ENCODE peak calls at places on chromosomes 3 and 15, in four cellular contexts. P is HepG2, Q is GM12878, F is A549. O is an unnamed sample.

GRCh38 chr15:20345401-20345958 is 196.1 kb downstream of the GOLGA6L6 start:
- DNase-seq in P (no peak), Q (no peak), F (no peak), O (no peak)

GRCh38 chr3:49636883-49637609 is 37.1 kb upstream of the APEH start:
- DNase-seq in P (no peak), Q (no peak), F (no peak), O (no peak)

GRCh38 chr3:189186093-189186492 is 14.3 kb downstream of the TPRG1 start:
- DNase-seq in P (no peak), Q (no peak), F (no peak), O (no peak)

GRCh38 chr15:70260096-70260495 is 162.4 kb upstream of the TLE3 start:
- DNase-seq in P (no peak), Q (no peak), F (no peak), O (peak)

GRCh38 chr3:158381274-158381868 is 189.6 kb upstream of the MLF1 start:
- DNase-seq in P (no peak), Q (no peak), F (no peak), O (no peak)

GRCh38 chr3:64342940-64343691 is 117.8 kb upstream of the PRICKLE2 start:
- DNase-seq in P (peak), Q (no peak), F (peak), O (no peak)

GRCh38 chr15:68315495-68316007 is 38.0 kb downstream of the FEM1B start:
- DNase-seq in P (no peak), Q (no peak), F (no peak), O (no peak)

GRCh38 chr15:66702035-66702769 is at the start of gene SMAD6:
- DNase-seq in P (peak), Q (no peak), F (peak), O (peak)

GRCh38 chr15:90200534-90201139 is 493 bp upstream of the SEMA4B start:
- DNase-seq in P (no peak), Q (no peak), F (no peak), O (no peak)

GRCh38 chr15:47184405-47185221 is 532.7 kb upstream of the SEMA6D start:
- DNase-seq in P (no peak), Q (no peak), F (no peak), O (no peak)

GRCh38 chr3:15439476-15439875 is 12.1 kb downstream of the EAF1 start:
- DNase-seq in P (no peak), Q (no peak), F (no peak), O (no peak)

GRCh38 chr3:79872483-79872882 is 104.7 kb upstream of the ROBO1 start:
- DNase-seq in P (no peak), Q (no peak), F (no peak), O (no peak)

GRCh38 chr3:147699175-147699838 is 290.1 kb downstream of the ZIC1 start:
- DNase-seq in P (no peak), Q (no peak), F (no peak), O (peak)

GRCh38 chr15:67660874-67661606 is 118.5 kb downstream of the MAP2K5 start:
- DNase-seq in P (no peak), Q (no peak), F (no peak), O (no peak)

GRCh38 chr15:80565398-80565797 is 129.7 kb upstream of the ABHD17C start:
- DNase-seq in P (no peak), Q (no peak), F (no peak), O (no peak)

GRCh38 chr3:39644176-39644575 is 165.2 kb upstream of the MYRIP start:
- DNase-seq in P (no peak), Q (no peak), F (no peak), O (peak)

GRCh38 chr3:140363801-140364200 is 314.1 kb upstream of the TRIM42 start:
- DNase-seq in P (no peak), Q (no peak), F (no peak), O (no peak)

GRCh38 chr3:4674216-4674615 is 181.1 kb downstream of the ITPR1 start:
- DNase-seq in P (no peak), Q (no peak), F (no peak), O (no peak)

GRCh38 chr3:187678869-187679268 is 8.7 kb upstream of the SST start:
- DNase-seq in P (peak), Q (no peak), F (peak), O (peak)

GRCh38 chr3:111619833-111620232 is 24.7 kb upstream of the ZBED2 start:
- DNase-seq in P (no peak), Q (no peak), F (no peak), O (no peak)

GRCh38 chr3:52521881-52522650 is 11.6 kb downstream of the NT5DC2 start:
- DNase-seq in P (no peak), Q (no peak), F (no peak), O (no peak)

GRCh38 chr3:115626711-115627110 is 3.4 kb downstream of the GAP43 start:
- DNase-seq in P (no peak), Q (no peak), F (no peak), O (no peak)

GRCh38 chr3:159882784-159883779 is 105.6 kb upstream of the IL12A start:
- DNase-seq in P (no peak), Q (no peak), F (no peak), O (no peak)

GRCh38 chr15:27412413-27412812 is 441.4 kb downstream of the GABRG3 start:
- DNase-seq in P (no peak), Q (no peak), F (no peak), O (no peak)

GRCh38 chr3:189664311-189664710 is 33.1 kb downstream of the TP63 start:
- DNase-seq in P (no peak), Q (no peak), F (peak), O (peak)

GRCh38 chr15:64740361-64741170 is 34.8 kb downstream of the RBPMS2 start:
- DNase-seq in P (peak), Q (no peak), F (peak), O (peak)

GRCh38 chr3:195204360-195205166 is 66.4 kb downstream of the XXYLT1 start:
- DNase-seq in P (no peak), Q (peak), F (no peak), O (no peak)

GRCh38 chr3:132535575-132536441 is 61.3 kb upstream of the ACKR4 start:
- DNase-seq in P (peak), Q (peak), F (peak), O (peak)

GRCh38 chr3:194421-194820 is 2.1 kb upstream of the CHL1 start:
- DNase-seq in P (no peak), Q (no peak), F (no peak), O (no peak)

GRCh38 chr15:95894407-95894956 is 436.0 kb upstream of the NR2F2 start:
- DNase-seq in P (no peak), Q (no peak), F (no peak), O (no peak)

GRCh38 chr15:101386967-101387366 is 91.9 kb upstream of the SNRPA1 start:
- DNase-seq in P (no peak), Q (no peak), F (no peak), O (no peak)

GRCh38 chr3:20480771-20481170 is 294.8 kb upstream of the SGO1 start:
- DNase-seq in P (no peak), Q (no peak), F (no peak), O (no peak)

GRCh38 chr3:128950223-128950938 is 43.5 kb downstream of the CFAP92 start:
- DNase-seq in P (peak), Q (no peak), F (peak), O (peak)

GRCh38 chr3:159200176-159200575 is 398.3 kb downstream of the MFSD1 start:
- DNase-seq in P (no peak), Q (no peak), F (no peak), O (peak)

DNA sequence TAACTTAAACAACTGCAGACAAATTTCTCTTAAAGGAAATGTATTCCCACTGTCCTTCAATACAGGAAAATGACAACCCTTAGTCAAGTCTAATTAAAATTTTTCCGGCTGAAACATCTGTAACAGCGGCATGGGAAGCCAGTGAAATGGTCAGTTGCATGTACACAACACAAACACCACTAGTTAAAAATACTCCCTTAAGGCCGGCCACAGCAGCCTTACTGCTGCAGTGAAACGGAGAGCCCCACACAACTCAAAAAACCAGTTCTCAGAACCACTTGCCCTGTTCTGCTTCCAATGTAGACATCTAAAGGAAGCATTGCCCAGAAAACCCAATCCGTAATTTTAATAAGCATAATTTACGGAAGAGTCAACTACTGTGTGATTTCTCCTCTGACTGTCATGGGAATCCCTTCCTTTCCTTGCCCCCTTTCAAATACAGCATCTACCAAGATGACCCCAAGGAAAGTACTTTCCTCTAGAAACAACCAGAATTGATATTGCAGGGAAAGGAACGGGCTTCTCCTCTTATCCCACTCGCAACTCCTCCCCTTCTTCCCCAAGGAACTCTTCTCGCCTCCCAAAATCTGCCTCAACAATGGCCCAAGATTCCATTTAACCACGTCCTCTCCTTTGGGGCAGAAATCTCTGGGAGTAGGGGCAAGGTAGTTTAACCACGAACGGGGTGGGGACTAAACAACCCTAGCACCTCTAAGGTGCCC is 1.6 kb downstream of the FBN1 start:
- DNase-seq in P (no peak), Q (no peak), F (no peak), O (no peak)
- H3K4me3 ChIP-seq in P (no peak), Q (peak), F (peak), O (no peak)

DNA sequence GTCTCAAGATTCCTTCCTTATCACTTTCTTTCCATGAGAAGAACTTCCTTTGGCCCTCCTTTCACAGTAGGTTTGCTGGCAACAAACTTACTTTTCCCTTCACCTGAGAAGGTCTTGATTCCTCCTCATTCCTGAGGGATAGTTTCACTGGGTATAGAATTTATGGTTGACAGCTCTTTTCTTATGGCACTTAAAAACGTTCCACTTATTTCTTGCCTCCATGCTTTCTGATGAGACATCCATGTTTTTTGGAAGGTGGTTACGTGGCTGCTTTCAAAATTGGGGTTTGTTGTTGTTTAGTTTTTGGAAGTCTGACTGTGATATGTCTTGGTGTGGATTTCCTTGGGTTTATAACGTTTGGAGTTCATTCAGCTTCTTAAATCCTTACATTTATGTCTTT is 8.2 kb upstream of the PLXNA1 start:
- DNase-seq in P (no peak), Q (no peak), F (no peak), O (no peak)
- TF ChIP-seq MYC in P (no peak), Q (no peak), F (no peak), O (no peak)

GRCh38 chr15:57596978-57597377 is 5.3 kb downstream of the MYZAP start:
- DNase-seq in P (no peak), Q (no peak), F (no peak), O (no peak)

GRCh38 chr15:57596301-57596855 is 4.7 kb downstream of the MYZAP start:
- DNase-seq in P (no peak), Q (no peak), F (no peak), O (no peak)

GRCh38 chr15:57594479-57594878 is 2.8 kb downstream of the MYZAP start:
- DNase-seq in P (no peak), Q (no peak), F (no peak), O (no peak)

GRCh38 chr15:57597431-57597830 is 5.7 kb downstream of the MYZAP start:
- DNase-seq in P (no peak), Q (no peak), F (no peak), O (no peak)

GRCh38 chr15:57595011-57595866 is 3.5 kb downstream of the MYZAP start:
- DNase-seq in P (peak), Q (no peak), F (no peak), O (no peak)
- H3K4me3 ChIP-seq in P (no peak), Q (no peak), F (no peak), O (no peak)

DNA sequence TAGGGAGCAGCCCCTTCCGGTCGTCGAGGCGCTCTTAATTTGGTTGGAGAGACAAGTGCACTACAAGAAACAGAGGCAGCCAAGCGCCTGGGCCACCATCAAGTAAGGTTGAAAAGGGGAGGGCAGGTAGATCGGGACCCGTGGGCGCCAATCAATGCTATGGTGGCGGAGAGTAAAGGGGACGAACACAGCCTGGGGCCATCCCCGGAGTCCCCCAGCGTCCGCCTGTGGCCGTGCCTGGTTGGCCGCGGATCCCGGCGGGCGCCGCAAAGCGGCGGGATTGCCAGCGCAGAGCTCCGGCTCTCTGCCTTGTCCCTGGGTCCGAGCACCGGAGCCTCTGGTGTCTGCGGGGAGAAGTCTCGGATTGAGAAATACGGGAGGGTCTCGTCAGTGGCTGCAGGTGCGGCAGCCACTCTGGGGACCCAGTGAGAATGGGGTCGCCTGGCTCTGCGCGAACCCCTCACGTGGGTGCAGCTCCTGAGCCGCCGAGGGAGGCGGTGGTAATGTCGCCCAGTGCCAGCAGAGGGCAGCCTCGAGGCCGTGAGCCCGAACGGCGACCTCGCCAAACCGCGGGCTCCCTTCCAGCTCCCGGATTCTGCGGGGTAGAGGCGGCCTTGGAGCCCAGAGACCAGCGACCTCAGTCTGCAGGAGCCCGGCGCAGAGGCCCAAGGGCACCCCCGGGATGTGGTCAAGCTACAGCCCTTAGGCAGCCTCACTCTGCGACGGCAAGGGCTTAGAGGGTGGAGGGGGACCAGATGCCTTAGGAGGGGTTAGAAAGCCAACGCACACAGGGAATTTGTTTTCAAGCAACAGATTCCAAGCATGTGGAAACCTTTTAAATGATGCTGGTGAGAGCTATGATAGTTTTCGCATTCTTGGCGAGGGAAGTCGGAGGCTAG is 10.8 kb downstream of the FOXL2 start:
- DNase-seq in P (peak), Q (no peak), F (peak), O (peak)
- TF ChIP-seq MYC in P (peak), Q (no peak), F (no peak), O (no peak)

DNA sequence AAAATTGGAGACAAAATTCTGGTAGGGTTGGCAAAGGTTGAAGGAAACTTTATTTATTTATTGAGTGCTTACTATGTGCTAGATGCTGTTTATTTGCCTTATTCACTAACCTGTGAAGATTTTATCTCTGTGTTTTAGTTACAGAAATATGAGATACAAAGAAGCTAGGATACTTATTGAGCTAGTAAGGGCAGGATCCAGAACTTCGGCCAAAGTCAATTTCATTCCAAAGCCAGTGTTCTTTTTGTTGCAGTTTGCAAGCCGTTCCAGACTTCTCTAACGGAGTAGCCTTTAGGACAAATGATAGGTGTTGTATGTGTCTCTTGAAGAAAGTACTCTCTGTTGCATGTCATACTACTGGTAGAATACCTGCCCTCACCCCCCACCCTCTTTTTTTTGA is 25.1 kb downstream of the AKAP13 start:
- DNase-seq in P (no peak), Q (no peak), F (no peak), O (no peak)
- H3K4me3 ChIP-seq in P (no peak), Q (no peak), F (no peak), O (no peak)

GRCh38 chr15:91776104-91776503 is 77.4 kb upstream of the SLCO3A1 start:
- DNase-seq in P (no peak), Q (no peak), F (no peak), O (no peak)
- TF ChIP-seq MYC in P (no peak), Q (no peak), F (no peak), O (no peak)